ENCODE peak calls at places on chromosome 21, in nine cellular contexts. One of them, this sample, is unnamed.

GRCh38 chr21:17495680-17496079 is 17.2 kb upstream of the CXADR start:
- DNase-seq in IMR-90: no peak
- DNase-seq in brain microvascular endothelial cell: no peak
- DNase-seq in prostate gland: no peak
- DNase-seq in uterus: no peak
- DNase-seq in astrocyte: peak; percentile 92
- DNase-seq in upper lobe of right lung: no peak
- DNase-seq in neural progenitor cell: peak; percentile 47
- DNase-seq in adrenal gland: no peak
- DNase-seq in this sample: no peak

GRCh38 chr21:26800455-26801454 is 44.5 kb downstream of the ADAMTS1 start:
- DNase-seq in IMR-90: peak; percentile 42
- DNase-seq in brain microvascular endothelial cell: peak; percentile 84
- DNase-seq in prostate gland: no peak
- DNase-seq in uterus: peak; percentile 65
- DNase-seq in astrocyte: no peak
- DNase-seq in upper lobe of right lung: no peak
- DNase-seq in neural progenitor cell: no peak
- DNase-seq in adrenal gland: no peak
- DNase-seq in this sample: peak; percentile 48

GRCh38 chr21:36395353-36396111 is 10.3 kb downstream of the CHAF1B start:
- DNase-seq in IMR-90: no peak
- DNase-seq in brain microvascular endothelial cell: no peak
- DNase-seq in prostate gland: no peak
- DNase-seq in uterus: no peak
- DNase-seq in astrocyte: no peak
- DNase-seq in upper lobe of right lung: peak; percentile 9
- DNase-seq in neural progenitor cell: no peak
- DNase-seq in adrenal gland: no peak
- DNase-seq in this sample: no peak

GRCh38 chr21:20527691-20528090 is 470.5 kb upstream of the NCAM2 start:
- DNase-seq in IMR-90: no peak
- DNase-seq in brain microvascular endothelial cell: no peak
- DNase-seq in prostate gland: no peak
- DNase-seq in uterus: no peak
- DNase-seq in astrocyte: no peak
- DNase-seq in upper lobe of right lung: no peak
- DNase-seq in neural progenitor cell: no peak
- DNase-seq in adrenal gland: no peak
- DNase-seq in this sample: no peak

GRCh38 chr21:26120833-26121232 is 49.7 kb downstream of the APP start:
- DNase-seq in IMR-90: no peak
- DNase-seq in brain microvascular endothelial cell: no peak
- DNase-seq in prostate gland: no peak
- DNase-seq in uterus: no peak
- DNase-seq in astrocyte: no peak
- DNase-seq in upper lobe of right lung: no peak
- DNase-seq in neural progenitor cell: no peak
- DNase-seq in adrenal gland: no peak
- DNase-seq in this sample: no peak

GRCh38 chr21:37061926-37062591 is 10.8 kb downstream of the PIGP start:
- DNase-seq in IMR-90: no peak
- DNase-seq in brain microvascular endothelial cell: peak; percentile 67
- DNase-seq in prostate gland: no peak
- DNase-seq in uterus: no peak
- DNase-seq in astrocyte: peak; percentile 8
- DNase-seq in upper lobe of right lung: no peak
- DNase-seq in neural progenitor cell: no peak
- DNase-seq in adrenal gland: no peak
- DNase-seq in this sample: peak; percentile 32

GRCh38 chr21:34221331-34222030 is 142.3 kb upstream of the KCNE2 start:
- DNase-seq in IMR-90: no peak
- DNase-seq in brain microvascular endothelial cell: no peak
- DNase-seq in prostate gland: no peak
- DNase-seq in uterus: no peak
- DNase-seq in astrocyte: no peak
- DNase-seq in upper lobe of right lung: no peak
- DNase-seq in neural progenitor cell: no peak
- DNase-seq in adrenal gland: no peak
- DNase-seq in this sample: peak; percentile 62

GRCh38 chr21:34965200-34966174 is 83.6 kb downstream of the RUNX1 start:
- DNase-seq in IMR-90: peak; percentile 83
- DNase-seq in brain microvascular endothelial cell: no peak
- DNase-seq in prostate gland: no peak
- DNase-seq in uterus: no peak
- DNase-seq in astrocyte: peak; percentile 68
- DNase-seq in upper lobe of right lung: no peak
- DNase-seq in neural progenitor cell: no peak
- DNase-seq in adrenal gland: no peak
- DNase-seq in this sample: peak; percentile 69

GRCh38 chr21:28742527-28742926 is 250.2 kb downstream of the LTN1 start:
- DNase-seq in IMR-90: peak; percentile 76
- DNase-seq in brain microvascular endothelial cell: peak; percentile 33
- DNase-seq in prostate gland: no peak
- DNase-seq in uterus: no peak
- DNase-seq in astrocyte: no peak
- DNase-seq in upper lobe of right lung: no peak
- DNase-seq in neural progenitor cell: no peak
- DNase-seq in adrenal gland: no peak
- DNase-seq in this sample: no peak

GRCh38 chr21:34367320-34367935 is 3.6 kb downstream of the KCNE2 start:
- DNase-seq in IMR-90: peak; percentile 82
- DNase-seq in brain microvascular endothelial cell: peak; percentile 64
- DNase-seq in prostate gland: peak; percentile 64
- DNase-seq in uterus: peak; percentile 47
- DNase-seq in astrocyte: peak; percentile 46
- DNase-seq in upper lobe of right lung: no peak
- DNase-seq in neural progenitor cell: peak; percentile 70
- DNase-seq in adrenal gland: peak; percentile 69
- DNase-seq in this sample: peak; percentile 81

GRCh38 chr21:45981641-45982255 is at the start of gene COL6A1:
- DNase-seq in IMR-90: peak; percentile 66
- DNase-seq in brain microvascular endothelial cell: no peak
- DNase-seq in prostate gland: peak; percentile 48
- DNase-seq in uterus: peak; percentile 80
- DNase-seq in astrocyte: peak; percentile 34
- DNase-seq in upper lobe of right lung: peak; percentile 80
- DNase-seq in neural progenitor cell: peak; percentile 88
- DNase-seq in adrenal gland: peak; percentile 72
- DNase-seq in this sample: peak; percentile 98

GRCh38 chr21:34690041-34690792 is 21.4 kb downstream of the CLIC6 start:
- DNase-seq in IMR-90: no peak
- DNase-seq in brain microvascular endothelial cell: no peak
- DNase-seq in prostate gland: no peak
- DNase-seq in uterus: no peak
- DNase-seq in astrocyte: no peak
- DNase-seq in upper lobe of right lung: no peak
- DNase-seq in neural progenitor cell: no peak
- DNase-seq in adrenal gland: no peak
- DNase-seq in this sample: peak; percentile 26

DNA sequence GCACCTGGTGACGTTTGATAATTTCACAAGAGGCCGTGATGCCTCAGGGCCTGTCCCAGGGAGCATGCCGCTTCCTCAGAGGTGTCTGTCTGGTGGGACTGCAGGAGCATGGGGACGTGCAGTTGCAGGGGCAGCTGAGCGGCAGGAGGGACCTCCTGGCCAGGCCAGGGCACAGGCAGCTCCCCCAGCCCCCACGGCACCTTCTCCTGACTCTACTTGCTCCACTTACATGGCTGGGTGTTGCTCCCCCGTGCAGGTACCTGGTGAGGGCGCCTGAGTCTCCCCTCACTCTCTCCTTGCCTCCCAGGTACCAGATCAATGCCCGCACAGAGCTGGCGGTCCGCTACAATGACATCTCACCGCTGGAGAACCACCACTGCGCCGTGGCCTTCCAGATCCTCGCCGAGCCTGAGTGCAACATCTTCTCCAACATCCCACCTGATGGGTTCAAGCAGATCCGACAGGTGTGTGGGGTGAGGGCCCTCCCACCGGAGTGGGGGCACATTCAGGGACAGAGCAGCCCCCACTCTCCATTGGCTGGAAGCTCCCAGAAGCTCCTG is 108.4 kb downstream of the PDE9A start:
- DNase-seq in IMR-90: no peak
- DNase-seq in brain microvascular endothelial cell: no peak
- DNase-seq in prostate gland: no peak
- DNase-seq in uterus: no peak
- DNase-seq in astrocyte: no peak
- DNase-seq in upper lobe of right lung: no peak
- DNase-seq in neural progenitor cell: no peak
- DNase-seq in adrenal gland: no peak
- DNase-seq in this sample: no peak
- TF ChIP-seq CTCF in IMR-90: no peak
- TF ChIP-seq CTCF in brain microvascular endothelial cell: no peak
- TF ChIP-seq CTCF in prostate gland: no peak
- TF ChIP-seq CTCF in uterus: no peak
- TF ChIP-seq CTCF in astrocyte: no peak
- TF ChIP-seq CTCF in upper lobe of right lung: no peak
- TF ChIP-seq CTCF in neural progenitor cell: no peak
- TF ChIP-seq CTCF in adrenal gland: no peak
- TF ChIP-seq CTCF in this sample: no peak

GRCh38 chr21:31687108-31687507 is 27.6 kb downstream of the SOD1 start:
- DNase-seq in IMR-90: peak; percentile 11
- DNase-seq in brain microvascular endothelial cell: no peak
- DNase-seq in prostate gland: no peak
- DNase-seq in uterus: no peak
- DNase-seq in astrocyte: no peak
- DNase-seq in upper lobe of right lung: no peak
- DNase-seq in neural progenitor cell: no peak
- DNase-seq in adrenal gland: no peak
- DNase-seq in this sample: no peak
- H3K36me3 ChIP-seq in IMR-90: peaks cover 51% of the 10 kb centered on the region
- H3K36me3 ChIP-seq in brain microvascular endothelial cell: peaks cover 57% of the 10 kb centered on the region
- H3K36me3 ChIP-seq in prostate gland: peaks cover 3% of the 10 kb centered on the region
- H3K36me3 ChIP-seq in uterus: no peaks in the 10 kb centered on the region
- H3K36me3 ChIP-seq in astrocyte: peaks cover 44% of the 10 kb centered on the region
- H3K36me3 ChIP-seq in upper lobe of right lung: peaks cover 93% of the 10 kb centered on the region
- H3K36me3 ChIP-seq in neural progenitor cell: peaks cover 58% of the 10 kb centered on the region
- H3K36me3 ChIP-seq in adrenal gland: no peaks in the 10 kb centered on the region
- H3K36me3 ChIP-seq in this sample: peaks cover 79% of the 10 kb centered on the region

DNA sequence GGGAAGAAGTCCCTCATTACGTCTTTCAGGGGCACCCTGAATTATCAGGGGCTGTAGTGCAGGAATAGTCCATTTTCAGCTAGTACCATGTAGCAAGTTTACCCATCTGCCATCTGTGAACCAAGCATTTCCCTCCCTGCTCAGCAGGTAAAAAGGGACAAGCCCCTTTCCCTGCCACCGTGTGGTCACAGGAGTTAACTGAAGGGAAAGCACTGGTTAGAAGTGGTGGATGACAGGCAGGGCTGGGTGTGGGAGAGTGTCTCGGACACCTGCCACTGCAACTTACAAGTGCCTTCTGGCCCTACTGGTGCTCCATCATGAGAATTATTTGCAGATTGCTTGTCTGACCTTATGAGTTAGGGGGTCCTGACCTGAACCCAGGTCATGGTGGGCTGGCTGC is 32.0 kb upstream of the IGSF5 start:
- DNase-seq in IMR-90: no peak
- DNase-seq in brain microvascular endothelial cell: no peak
- DNase-seq in prostate gland: no peak
- DNase-seq in uterus: no peak
- DNase-seq in astrocyte: no peak
- DNase-seq in upper lobe of right lung: no peak
- DNase-seq in neural progenitor cell: peak; percentile 47
- DNase-seq in adrenal gland: no peak
- DNase-seq in this sample: no peak
- TF ChIP-seq CTCF in IMR-90: no peak
- TF ChIP-seq CTCF in brain microvascular endothelial cell: no peak
- TF ChIP-seq CTCF in prostate gland: no peak
- TF ChIP-seq CTCF in uterus: no peak
- TF ChIP-seq CTCF in astrocyte: no peak
- TF ChIP-seq CTCF in upper lobe of right lung: no peak
- TF ChIP-seq CTCF in neural progenitor cell: peak; percentile 38
- TF ChIP-seq CTCF in adrenal gland: no peak
- TF ChIP-seq CTCF in this sample: no peak

GRCh38 chr21:39807738-39808137 is 59.5 kb upstream of the PCP4 start:
- DNase-seq in IMR-90: no peak
- DNase-seq in brain microvascular endothelial cell: no peak
- DNase-seq in prostate gland: peak; percentile 59
- DNase-seq in uterus: no peak
- DNase-seq in astrocyte: no peak
- DNase-seq in upper lobe of right lung: no peak
- DNase-seq in neural progenitor cell: no peak
- DNase-seq in adrenal gland: no peak
- DNase-seq in this sample: no peak

GRCh38 chr21:39804264-39804663 is 59.3 kb downstream of the IGSF5 start:
- DNase-seq in IMR-90: no peak
- DNase-seq in brain microvascular endothelial cell: no peak
- DNase-seq in prostate gland: no peak
- DNase-seq in uterus: no peak
- DNase-seq in astrocyte: no peak
- DNase-seq in upper lobe of right lung: no peak
- DNase-seq in neural progenitor cell: no peak
- DNase-seq in adrenal gland: no peak
- DNase-seq in this sample: no peak

GRCh38 chr21:39802226-39802625 is 57.2 kb downstream of the IGSF5 start:
- DNase-seq in IMR-90: no peak
- DNase-seq in brain microvascular endothelial cell: no peak
- DNase-seq in prostate gland: no peak
- DNase-seq in uterus: no peak
- DNase-seq in astrocyte: no peak
- DNase-seq in upper lobe of right lung: no peak
- DNase-seq in neural progenitor cell: no peak
- DNase-seq in adrenal gland: no peak
- DNase-seq in this sample: no peak

GRCh38 chr21:39803393-39803792 is 58.4 kb downstream of the IGSF5 start:
- DNase-seq in IMR-90: no peak
- DNase-seq in brain microvascular endothelial cell: no peak
- DNase-seq in prostate gland: no peak
- DNase-seq in uterus: no peak
- DNase-seq in astrocyte: no peak
- DNase-seq in upper lobe of right lung: no peak
- DNase-seq in neural progenitor cell: no peak
- DNase-seq in adrenal gland: no peak
- DNase-seq in this sample: no peak

DNA sequence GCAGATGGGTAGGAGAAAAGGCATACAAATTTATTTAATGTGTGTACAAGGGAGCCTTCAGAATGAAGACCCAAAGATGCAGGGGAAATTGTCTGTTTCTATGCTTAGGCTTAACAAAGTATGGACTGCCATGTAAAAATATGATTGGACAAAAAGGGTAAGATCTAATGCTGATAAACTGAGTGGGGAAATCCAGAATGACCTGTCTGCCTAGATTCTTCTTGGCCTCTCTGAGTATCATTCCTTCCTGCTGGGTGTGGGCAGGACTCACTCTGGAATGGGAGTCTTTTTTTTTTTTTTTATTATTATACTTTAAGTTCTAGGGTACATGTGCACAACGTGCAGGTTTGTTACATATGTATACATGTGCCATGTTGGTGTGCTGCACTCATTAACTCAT is 61.0 kb downstream of the IGSF5 start:
- DNase-seq in IMR-90: no peak
- DNase-seq in brain microvascular endothelial cell: no peak
- DNase-seq in prostate gland: no peak
- DNase-seq in uterus: no peak
- DNase-seq in astrocyte: no peak
- DNase-seq in upper lobe of right lung: no peak
- DNase-seq in neural progenitor cell: no peak
- DNase-seq in adrenal gland: no peak
- DNase-seq in this sample: no peak
- H3K36me3 ChIP-seq in IMR-90: no peaks in the 10 kb centered on the region
- H3K36me3 ChIP-seq in brain microvascular endothelial cell: no peaks in the 10 kb centered on the region
- H3K36me3 ChIP-seq in prostate gland: no peaks in the 10 kb centered on the region
- H3K36me3 ChIP-seq in uterus: no peaks in the 10 kb centered on the region
- H3K36me3 ChIP-seq in astrocyte: no peaks in the 10 kb centered on the region
- H3K36me3 ChIP-seq in upper lobe of right lung: no peaks in the 10 kb centered on the region
- H3K36me3 ChIP-seq in neural progenitor cell: no peaks in the 10 kb centered on the region
- H3K36me3 ChIP-seq in adrenal gland: no peaks in the 10 kb centered on the region
- H3K36me3 ChIP-seq in this sample: no peaks in the 10 kb centered on the region

This sample was measured in osteoblast.